ENCODE peak calls at places on chromosomes 6 and 20, in five cellular contexts. B, T, P, U and N are unnamed samples. For H3K9me3, the result is how much of the 10 kb centered on the place peaks cover.

GRCh38 chr20:59032713-59033059 is 551 bp upstream of the ATP5F1E start:
- DNase-seq in U (no peak), B (no peak), P (no peak), T (no peak), N (no peak)

GRCh38 chr20:54092021-54092420 is 21.6 kb upstream of the BCAS1 start:
- DNase-seq in P (no peak), B (no peak), T (no peak), U (no peak), N (no peak)

GRCh38 chr6:165671222-165671715 is 8.2 kb upstream of the PDE10A start:
- DNase-seq in B (no peak), P (no peak), T (no peak), U (no peak), N (no peak)

GRCh38 chr6:87102296-87102695 is 7.4 kb upstream of the CGA start:
- DNase-seq in B (no peak), P (no peak), T (no peak), U (no peak), N (no peak)

GRCh38 chr6:143060806-143061596 is at the start of gene AIG1:
- DNase-seq in P (no peak), B (no peak), T (peak), U (peak), N (peak)

GRCh38 chr6:64683682-64684081 is 1023.3 kb downstream of the EYS start:
- DNase-seq in P (no peak), B (no peak), T (no peak), U (no peak), N (no peak)

GRCh38 chr6:2764610-2765165 is 505 bp upstream of the WRNIP1 start:
- DNase-seq in B (peak), U (peak), P (peak), T (peak), N (peak)

GRCh38 chr6:28719275-28719940 is 193.7 kb downstream of the GPX5 start:
- DNase-seq in U (no peak), B (no peak), P (no peak), T (no peak), N (no peak)

GRCh38 chr20:55947701-55948100 is 57.6 kb downstream of the CBLN4 start:
- DNase-seq in T (no peak), U (no peak), P (no peak), B (no peak), N (no peak)

GRCh38 chr6:127539292-127539691 is 20.2 kb upstream of the MTCL3 start:
- DNase-seq in T (no peak), U (no peak), P (no peak), B (no peak), N (no peak)

GRCh38 chr20:33981347-33981746 is 12.4 kb upstream of the RALY start:
- DNase-seq in U (no peak), B (no peak), T (no peak), P (no peak), N (no peak)

GRCh38 chr6:9611016-9611415 is 803.9 kb downstream of the TFAP2A start:
- DNase-seq in U (no peak), T (no peak), B (no peak), P (no peak), N (no peak)
- H3K4me3 ChIP-seq in U (no peak), T (no peak), B (no peak), P (no peak), N (no peak)

DNA sequence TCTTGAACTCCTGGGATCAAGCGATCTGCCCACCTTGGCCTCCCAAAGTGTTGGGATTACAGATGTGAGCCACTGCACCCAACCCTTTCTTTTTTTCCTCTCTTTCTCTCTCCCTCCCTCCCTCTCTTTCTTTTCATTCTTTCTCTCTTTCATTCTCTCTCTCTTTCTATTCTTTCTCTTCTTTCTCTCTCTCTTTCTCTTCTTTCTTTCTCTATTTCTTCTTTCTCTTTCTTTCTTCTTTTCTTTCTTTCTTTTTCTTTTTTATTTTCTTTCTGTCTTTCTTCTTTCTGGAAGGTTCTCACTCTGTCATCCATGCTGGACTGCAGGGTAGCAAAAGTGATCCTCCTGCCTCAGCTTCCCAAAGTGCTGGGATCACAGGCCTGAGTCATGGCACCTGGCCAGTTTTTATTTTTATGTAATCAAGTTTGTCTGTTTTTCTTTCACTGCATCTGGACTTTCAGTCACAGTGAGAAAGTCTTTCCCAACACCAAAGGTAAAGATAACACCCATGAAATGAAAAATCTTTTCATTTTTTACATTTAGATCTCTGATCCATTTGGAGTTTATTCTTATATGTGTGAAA is 20.2 kb upstream of the BCLAF1 start:
- DNase-seq in P (no peak), B (no peak), U (no peak), T (no peak), N (no peak)
- TF ChIP-seq CTCF in P (no peak), B (no peak), U (no peak), T (no peak), N (no peak)

GRCh38 chr6:27451660-27452390 is 21.1 kb downstream of the ZNF184 start:
- DNase-seq in U (no peak), B (no peak), T (no peak), P (no peak), N (no peak)

GRCh38 chr6:27452496-27452897 is 20.4 kb downstream of the ZNF184 start:
- DNase-seq in B (no peak), P (no peak), U (no peak), T (no peak), N (no peak)

GRCh38 chr6:27442932-27443331 is 30.0 kb downstream of the ZNF184 start:
- DNase-seq in T (no peak), B (no peak), U (no peak), P (no peak), N (no peak)

DNA sequence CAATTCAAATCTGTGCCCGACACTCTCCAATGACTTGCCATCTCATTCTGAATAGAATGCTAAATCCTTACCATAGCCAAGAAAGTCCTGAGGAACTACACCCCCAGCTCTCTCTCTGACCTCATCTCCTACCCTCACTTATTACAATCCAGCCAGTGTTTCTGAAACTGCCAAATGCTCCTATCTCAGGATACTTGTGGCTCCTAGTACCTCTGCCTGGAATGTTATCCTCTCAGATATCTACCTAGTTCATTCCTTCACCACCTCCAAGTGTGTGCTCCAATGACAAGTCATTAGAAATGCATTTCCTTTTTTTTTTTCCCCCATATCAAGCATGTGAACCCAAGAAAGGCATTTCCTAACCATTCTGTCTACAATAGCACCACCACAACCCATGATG is 24.4 kb downstream of the ZNF184 start:
- DNase-seq in P (no peak), T (no peak), U (no peak), B (no peak), N (no peak)
- H3K9me3 ChIP-seq in P (half or more), T (under half), U (under half), B (half or more), N (half or more)

GRCh38 chr20:8213831-8214587 is 81.9 kb downstream of the PLCB1 start:
- DNase-seq in T (no peak), P (no peak), U (no peak), B (no peak), N (no peak)
- H3K4me3 ChIP-seq in T (no peak), P (peak), U (no peak), B (peak), N (no peak)

GRCh38 chr6:30348957-30349356 is 4.0 kb downstream of the RPP21 start:
- DNase-seq in B (no peak), T (no peak), U (no peak), P (no peak), N (no peak)

GRCh38 chr6:30355281-30355680 is 10.3 kb downstream of the RPP21 start:
- DNase-seq in B (no peak), P (no peak), T (no peak), U (no peak), N (no peak)

GRCh38 chr6:30349411-30350177 is 4.6 kb downstream of the RPP21 start:
- DNase-seq in U (no peak), P (no peak), T (no peak), B (no peak), N (no peak)

GRCh38 chr6:30350519-30350918 is 5.6 kb downstream of the RPP21 start:
- DNase-seq in P (no peak), B (no peak), T (no peak), U (no peak), N (no peak)

GRCh38 chr6:30352550-30352949 is 7.6 kb downstream of the RPP21 start:
- DNase-seq in U (no peak), B (no peak), P (no peak), T (no peak), N (no peak)
- TF ChIP-seq CTCF in U (no peak), B (no peak), P (no peak), T (no peak), N (no peak)

DNA sequence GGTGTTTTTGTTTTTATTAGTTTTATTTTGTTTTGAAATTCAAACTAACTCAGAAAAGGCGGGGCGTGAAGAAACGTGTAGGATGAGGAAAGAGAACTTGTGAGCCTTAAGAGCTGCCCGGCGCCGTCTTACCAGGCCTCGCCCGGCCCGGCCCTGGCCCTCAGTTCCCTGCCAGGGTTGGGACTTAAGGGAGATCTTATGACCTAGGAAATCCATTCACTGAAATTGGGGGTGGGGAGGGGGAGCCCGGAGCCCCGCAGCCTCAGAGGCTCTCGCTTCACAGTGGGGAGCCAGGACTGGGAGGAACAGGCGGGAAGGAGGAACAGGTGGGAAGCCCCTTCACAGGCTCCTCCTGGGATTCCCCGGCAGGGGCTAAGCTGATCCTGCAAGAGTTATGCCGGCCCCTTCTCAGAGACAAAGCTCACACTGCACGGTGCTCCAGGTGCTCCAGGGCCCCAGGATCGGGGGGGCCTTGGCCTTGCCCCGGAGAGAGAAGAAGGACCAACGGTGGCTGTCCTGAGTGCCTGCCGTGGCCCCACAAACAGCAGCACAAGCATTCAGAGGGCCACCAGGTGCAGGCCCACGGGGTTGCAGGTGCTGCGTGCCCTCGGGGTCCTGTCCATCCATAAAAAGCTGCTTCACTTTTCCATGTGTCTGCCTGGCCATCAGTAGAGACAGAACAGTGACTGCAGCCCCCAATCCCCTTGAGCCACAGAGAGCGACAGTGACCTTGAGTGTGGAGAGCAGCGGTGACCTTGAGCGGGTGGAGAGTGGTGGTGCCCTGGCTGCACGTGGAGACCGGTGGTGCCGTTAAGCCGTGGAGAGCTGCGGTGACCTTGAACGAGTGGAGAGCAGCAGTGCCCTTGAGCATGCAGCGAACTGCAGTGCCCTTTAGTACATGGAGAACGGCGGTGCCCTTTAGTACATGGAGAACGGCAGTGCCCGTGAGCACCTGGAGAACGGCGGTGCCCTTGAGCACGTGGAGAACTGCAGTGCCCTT is 152.7 kb downstream of the DLL1 start:
- DNase-seq in U (no peak), P (peak), B (no peak), T (no peak), N (no peak)
- H3K9me3 ChIP-seq in U (under half), P (under half), B (under half), T (under half), N (under half)